ENCODE peak calls at places on chromosome 11, in eight cellular contexts. O, R, Q, P, T, M, Y and A are unnamed samples.

GRCh38 chr11:2571598-2572281 is 126.9 kb downstream of the KCNQ1 start:
- DNase-seq in O (no peak), R (no peak), Q (no peak), P (no peak), T (no peak), M (no peak), Y (no peak), A (no peak)

GRCh38 chr11:28542556-28542955 is 434.4 kb downstream of the METTL15 start:
- DNase-seq in O (no peak), R (no peak), Q (no peak), P (no peak), T (no peak), M (no peak), Y (no peak), A (no peak)

GRCh38 chr11:19076744-19077589 is 16.4 kb upstream of the MRGPRX2 start:
- DNase-seq in O (peak; percentile 79), R (peak; percentile 17), Q (peak; percentile 34), P (peak; percentile 55), T (peak; percentile 23), M (peak; percentile 43), Y (peak; percentile 25), A (peak; percentile 71)

GRCh38 chr11:130609121-130610035 is 160.9 kb downstream of the ADAMTS15 start:
- DNase-seq in O (no peak), R (peak; percentile 88), Q (peak; percentile 84), P (no peak), T (no peak), M (no peak), Y (no peak), A (peak; percentile 47)

GRCh38 chr11:72762641-72763304 is 10.6 kb upstream of the ARAP1 start:
- DNase-seq in O (no peak), R (no peak), Q (no peak), P (no peak), T (no peak), M (no peak), Y (no peak), A (no peak)

GRCh38 chr11:102495161-102496042 is 35.1 kb downstream of the MMP7 start:
- DNase-seq in O (peak; percentile 56), R (no peak), Q (peak; percentile 60), P (peak; percentile 82), T (no peak), M (peak; percentile 5), Y (peak; percentile 95), A (peak; percentile 68)

GRCh38 chr11:8477680-8478079 is 116.3 kb downstream of the STK33 start:
- DNase-seq in O (no peak), R (no peak), Q (no peak), P (no peak), T (no peak), M (no peak), Y (no peak), A (no peak)

GRCh38 chr11:125952973-125953372 is 7.1 kb downstream of the VSIG10L2 start:
- DNase-seq in O (no peak), R (peak; percentile 63), Q (no peak), P (no peak), T (no peak), M (no peak), Y (no peak), A (no peak)